ENCODE peak calls at places on chromosomes 1 and 21, in nine cellular contexts. Q is lung; L is H9; T is Calu3; U is heart left ventricle; S is natural killer cell; Y is BE2C; E is DND-41; Z is CD4-positive, alpha-beta T cell. X is an unnamed sample.

GRCh38 chr1:64881281-64881680 is 85.1 kb downstream of the JAK1 start:
- DNase-seq in Q (no peak), L (no peak), T (no peak), U (no peak), S (no peak), Y (no peak), E (no peak), Z (no peak), X (no peak)

GRCh38 chr1:169574336-169574735 is 11.9 kb downstream of the F5 start:
- DNase-seq in Q (no peak), L (no peak), T (no peak), U (no peak), S (no peak), Y (no peak), E (no peak), Z (no peak), X (no peak)

GRCh38 chr1:200129480-200129879 is 102.0 kb downstream of the NR5A2 start:
- DNase-seq in Q (no peak), L (peak; percentile 33), T (no peak), U (no peak), S (peak; percentile 26), Y (no peak), E (no peak), Z (no peak), X (peak; percentile 37)

GRCh38 chr1:26302733-26303405 is 3.6 kb downstream of the UBXN11 start:
- DNase-seq in Q (no peak), L (no peak), T (no peak), U (no peak), S (no peak), Y (no peak), E (no peak), Z (no peak), X (no peak)

GRCh38 chr1:178725603-178726517 is 816 bp downstream of the RALGPS2 start:
- DNase-seq in Q (peak; percentile 73), L (peak; percentile 85), T (peak; percentile 84), U (peak; percentile 68), S (peak; percentile 30), Y (peak; percentile 14), E (peak; percentile 87), Z (peak; percentile 70), X (peak; percentile 77)

GRCh38 chr1:33388989-33389771 is 41.7 kb downstream of the PHC2 start:
- DNase-seq in Q (no peak), L (no peak), T (no peak), U (peak; percentile 44), S (no peak), Y (no peak), E (no peak), Z (no peak), X (peak; percentile 1)

GRCh38 chr1:246595146-246595545 is 28.9 kb downstream of the CNST start:
- DNase-seq in Q (no peak), L (no peak), T (no peak), U (no peak), S (no peak), Y (no peak), E (no peak), Z (no peak), X (no peak)

GRCh38 chr1:98661544-98662353 is at the start of gene SNX7:
- DNase-seq in Q (peak; percentile 84), L (peak; percentile 79), T (peak; percentile 84), U (peak; percentile 88), S (no peak), Y (peak; percentile 93), E (no peak), Z (no peak), X (peak; percentile 61)

GRCh38 chr1:235018720-235019444 is 109.8 kb downstream of the TOMM20 start:
- DNase-seq in Q (no peak), L (no peak), T (no peak), U (no peak), S (no peak), Y (no peak), E (no peak), Z (no peak), X (no peak)

GRCh38 chr21:39781331-39781730 is 36.3 kb downstream of the IGSF5 start:
- DNase-seq in Q (no peak), L (no peak), T (no peak), U (no peak), S (no peak), Y (no peak), E (no peak), Z (no peak), X (no peak)

GRCh38 chr1:27807385-27807784 is 23.2 kb upstream of the PPP1R8 start:
- DNase-seq in Q (no peak), L (no peak), T (no peak), U (no peak), S (no peak), Y (no peak), E (no peak), Z (no peak), X (no peak)

GRCh38 chr1:160354388-160354985 is 11.3 kb downstream of the NCSTN start:
- DNase-seq in Q (no peak), L (no peak), T (peak; percentile 53), U (no peak), S (no peak), Y (peak; percentile 46), E (peak; percentile 40), Z (no peak), X (no peak)

GRCh38 chr1:15966081-15966955 is 9.6 kb downstream of the ZBTB17 start:
- DNase-seq in Q (no peak), L (no peak), T (no peak), U (no peak), S (no peak), Y (no peak), E (no peak), Z (no peak), X (peak; percentile 88)

GRCh38 chr1:96366516-96366915 is 355.1 kb upstream of the PTBP2 start:
- DNase-seq in Q (no peak), L (no peak), T (no peak), U (no peak), S (no peak), Y (no peak), E (no peak), Z (no peak), X (no peak)

GRCh38 chr1:67573481-67573880 is 111.5 kb upstream of the GADD45A start:
- DNase-seq in Q (no peak), L (no peak), T (no peak), U (no peak), S (no peak), Y (no peak), E (no peak), Z (no peak), X (no peak)

GRCh38 chr1:163596541-163597258 is 274.9 kb downstream of the NUF2 start:
- DNase-seq in Q (no peak), L (peak; percentile 38), T (no peak), U (no peak), S (no peak), Y (no peak), E (no peak), Z (no peak), X (no peak)

GRCh38 chr1:116987256-116987555 is 14.4 kb upstream of the CD101 start:
- DNase-seq in Q (no peak), L (no peak), T (no peak), U (no peak), S (peak; percentile 25), Y (no peak), E (peak; percentile 84), Z (peak; percentile 74), X (no peak)

GRCh38 chr1:94727846-94728715 is 92.1 kb upstream of the SLC44A3 start:
- DNase-seq in Q (no peak), L (no peak), T (peak; percentile 79), U (no peak), S (no peak), Y (no peak), E (no peak), Z (no peak), X (no peak)
- TF ChIP-seq CTCF in Q (no peak), L (no peak), T (no peak), U (no peak), S (no peak), Y (no peak), E (no peak), Z (no peak), X (no peak)

DNA sequence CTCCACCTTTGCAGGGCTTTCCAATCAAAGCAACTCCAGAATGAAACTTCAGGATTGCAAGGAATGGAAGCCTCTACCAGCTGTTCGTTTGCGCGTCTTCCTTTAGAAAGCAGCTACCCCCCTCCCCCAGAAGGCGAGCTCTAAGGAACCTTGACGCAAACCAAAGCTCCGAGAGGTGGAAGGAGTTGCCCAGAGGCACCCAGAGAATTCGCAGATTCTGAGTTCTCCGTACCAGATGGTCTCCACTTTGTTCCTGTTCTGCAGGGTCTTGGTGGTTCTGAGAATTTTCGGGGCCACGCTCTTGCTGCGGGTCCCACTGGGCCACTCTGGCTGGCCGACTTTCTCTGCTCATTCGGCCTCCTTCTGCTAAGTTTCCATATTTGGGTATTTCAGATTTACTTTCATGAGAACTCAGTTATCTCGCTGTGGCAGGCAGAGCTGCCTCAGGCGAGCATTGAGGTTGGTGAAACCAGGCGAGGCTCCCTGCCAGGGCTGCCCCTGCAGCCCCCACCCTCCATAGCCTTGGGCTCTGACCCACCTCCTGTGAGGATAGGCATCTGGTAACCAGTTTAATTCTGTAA is 798 bp downstream of the TRAF5 start:
- DNase-seq in Q (no peak), L (peak; percentile 52), T (peak; percentile 39), U (no peak), S (no peak), Y (peak; percentile 81), E (peak; percentile 29), Z (peak; percentile 28), X (peak; percentile 64)
- TF ChIP-seq CTCF in Q (no peak), L (no peak), T (no peak), U (no peak), S (no peak), Y (no peak), E (no peak), Z (no peak), X (no peak)

DNA sequence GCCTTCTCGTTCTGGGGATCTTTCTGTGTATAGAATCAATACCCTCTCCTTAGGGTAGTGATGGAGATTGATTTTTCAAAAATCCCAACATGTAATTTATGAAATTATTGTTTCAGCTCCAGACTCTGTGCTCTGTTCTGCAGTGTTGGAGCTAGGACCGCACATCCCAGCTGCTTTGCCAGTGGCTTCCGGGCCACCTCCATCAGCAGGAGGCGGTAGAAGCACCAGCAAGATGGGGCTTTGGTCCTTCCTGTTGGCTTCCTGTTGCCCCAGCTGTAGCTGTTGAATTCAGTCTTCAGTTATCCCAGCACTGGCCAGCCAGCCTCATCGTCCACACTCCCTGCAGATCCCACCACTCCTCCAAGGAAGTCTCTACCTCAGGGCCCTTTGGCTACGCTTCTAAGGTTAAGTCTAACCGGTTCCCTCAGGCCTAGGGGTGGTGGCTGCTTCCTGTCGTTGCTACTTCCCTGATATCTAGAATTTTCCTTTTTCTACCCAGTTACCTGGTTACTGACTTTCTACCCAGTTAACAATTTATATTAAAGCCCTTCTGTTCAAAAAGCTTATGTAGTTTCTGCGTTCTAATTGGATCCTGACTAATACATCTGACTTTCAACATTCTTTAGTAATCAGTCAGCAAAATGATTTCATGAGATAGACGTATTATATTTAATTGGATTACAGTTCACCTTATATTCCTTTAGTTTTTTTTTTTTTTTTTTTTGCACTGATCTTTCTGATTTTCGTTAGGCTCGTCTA is 24.6 kb downstream of the GALNT2 start:
- DNase-seq in Q (no peak), L (no peak), T (peak; percentile 64), U (no peak), S (no peak), Y (no peak), E (no peak), Z (no peak), X (no peak)
- TF ChIP-seq CTCF in Q (no peak), L (peak; percentile 27), T (no peak), U (no peak), S (no peak), Y (no peak), E (peak; percentile 42), Z (no peak), X (no peak)

GRCh38 chr1:91507330-91507729 is 6.7 kb downstream of the CDC7 start:
- DNase-seq in Q (no peak), L (no peak), T (no peak), U (no peak), S (no peak), Y (no peak), E (no peak), Z (no peak), X (no peak)
- TF ChIP-seq CTCF in Q (no peak), L (no peak), T (no peak), U (no peak), S (no peak), Y (no peak), E (no peak), Z (no peak), X (no peak)

X was measured in GM20000.